ENCODE peak calls at places on chromosomes 5 and 9, in nine cellular contexts. O is heart right ventricle; Y is pancreas; C is K562; H is NCI-H146; V is activated T-cell treated with anti-CD3 and anti-CD28 coated beads, Interleukin-2, amount 50 U/mL, for 72 hours; S is Right ventricle myocardium superior; K is lower leg skin; T is dorsolateral prefrontal cortex. G is an unnamed sample.

GRCh38 chr5:150520747-150521521 is 13.0 kb downstream of the NDST1 start:
- DNase-seq in O (no peak), Y (no peak), C (no peak), H (no peak), V (no peak), S (no peak), K (no peak), T (no peak), G (no peak)

GRCh38 chr5:128487041-128487440 is 51.0 kb downstream of the FBN2 start:
- DNase-seq in O (no peak), Y (no peak), C (no peak), H (no peak), V (no peak), S (no peak), K (no peak), T (no peak), G (no peak)

GRCh38 chr9:32387256-32387655 is 2.8 kb downstream of the ACO1 start:
- DNase-seq in O (no peak), Y (peak; percentile 20), C (no peak), H (no peak), V (no peak), S (no peak), K (no peak), T (no peak), G (peak; percentile 70)

GRCh38 chr9:137114613-137115393 is at the start of gene DPP7:
- DNase-seq in O (peak; percentile 73), Y (peak; percentile 76), C (peak; percentile 91), H (peak; percentile 56), V (peak; percentile 87), S (peak; percentile 89), K (peak; percentile 96), T (peak; percentile 70), G (peak; percentile 46)

GRCh38 chr5:120465281-120465961 is 1.3 kb downstream of the PRR16 start:
- DNase-seq in O (peak; percentile 63), Y (no peak), C (peak; percentile 40), H (no peak), V (peak; percentile 1), S (peak; percentile 65), K (peak; percentile 90), T (peak; percentile 21), G (peak; percentile 1)

GRCh38 chr9:93136011-93136440 is 2.0 kb upstream of the NINJ1 start:
- DNase-seq in O (no peak), Y (no peak), C (no peak), H (no peak), V (no peak), S (no peak), K (no peak), T (no peak), G (peak; percentile 47)

GRCh38 chr5:80212171-80212667 is 43.6 kb downstream of the SERINC5 start:
- DNase-seq in O (no peak), Y (no peak), C (no peak), H (no peak), V (peak; percentile 43), S (no peak), K (no peak), T (no peak), G (no peak)

GRCh38 chr5:3143382-3143781 is 391.9 kb upstream of the IRX2 start:
- DNase-seq in O (no peak), Y (no peak), C (no peak), H (no peak), V (no peak), S (no peak), K (no peak), T (no peak), G (no peak)

GRCh38 chr5:141657937-141658545 is 6.8 kb upstream of the FCHSD1 start:
- DNase-seq in O (no peak), Y (no peak), C (peak; percentile 62), H (no peak), V (peak; percentile 40), S (no peak), K (no peak), T (no peak), G (no peak)

GRCh38 chr9:114311571-114312512 is 11.1 kb upstream of the ORM1 start:
- DNase-seq in O (no peak), Y (peak; percentile 6), C (no peak), H (no peak), V (no peak), S (no peak), K (peak; percentile 81), T (peak; percentile 4), G (no peak)

GRCh38 chr5:81825237-81825636 is 74.3 kb upstream of the SSBP2 start:
- DNase-seq in O (peak; percentile 67), Y (no peak), C (no peak), H (peak; percentile 8), V (no peak), S (peak; percentile 82), K (peak; percentile 88), T (no peak), G (peak; percentile 6)

GRCh38 chr5:59615272-59615671 is 278.3 kb downstream of the PDE4D start:
- DNase-seq in O (no peak), Y (no peak), C (no peak), H (no peak), V (no peak), S (no peak), K (no peak), T (no peak), G (no peak)